ENCODE peak calls at places on chromosomes 6 and 20, in nine cellular contexts. J is tibial nerve; O is activated naive CD4-positive, alpha-beta T cell; D is A549; A is NCI-H1105; G is foreskin keratinocyte; C is heart right ventricle; I is NCI-H1092; X is D341Med. R is an unnamed sample.

GRCh38 chr6:157991067-157991432 is 9.4 kb downstream of the SYNJ2 start:
- DNase-seq in J (no peak), O (no peak), D (no peak), A (no peak), G (no peak), C (no peak), I (no peak), X (no peak), R (no peak)

GRCh38 chr6:3515669-3516068 is 58.8 kb upstream of the SLC22A23 start:
- DNase-seq in J (no peak), O (no peak), D (no peak), A (no peak), G (no peak), C (no peak), I (no peak), X (no peak), R (no peak)

GRCh38 chr6:119025793-119026192 is 52.7 kb downstream of the FAM184A start:
- DNase-seq in J (no peak), O (no peak), D (no peak), A (no peak), G (no peak), C (no peak), I (no peak), X (no peak), R (no peak)

GRCh38 chr6:140153703-140154102 is 779.3 kb upstream of the CITED2 start:
- DNase-seq in J (no peak), O (no peak), D (no peak), A (no peak), G (no peak), C (no peak), I (no peak), X (no peak), R (peak; percentile 5)

GRCh38 chr6:26211963-26212362 is 124.7 kb downstream of the HFE start:
- DNase-seq in J (no peak), O (no peak), D (no peak), A (no peak), G (no peak), C (no peak), I (no peak), X (no peak), R (no peak)

GRCh38 chr6:13262302-13263006 is 65.9 kb downstream of the TBC1D7 start:
- DNase-seq in J (no peak), O (no peak), D (no peak), A (no peak), G (no peak), C (no peak), I (no peak), X (no peak), R (no peak)

GRCh38 chr20:44153636-44154043 is 33.3 kb downstream of the JPH2 start:
- DNase-seq in J (no peak), O (no peak), D (no peak), A (no peak), G (peak; percentile 40), C (no peak), I (no peak), X (no peak), R (peak; percentile 33)

GRCh38 chr20:6140947-6141346 is 18.1 kb upstream of the FERMT1 start:
- DNase-seq in J (no peak), O (no peak), D (no peak), A (no peak), G (no peak), C (no peak), I (no peak), X (peak; percentile 49), R (no peak)

GRCh38 chr6:56292505-56293181 is 45.3 kb upstream of the COL21A1 start:
- DNase-seq in J (no peak), O (no peak), D (peak; percentile 39), A (peak; percentile 49), G (peak; percentile 19), C (no peak), I (peak; percentile 36), X (peak; percentile 64), R (peak; percentile 53)

GRCh38 chr20:25481918-25482253 is 74.4 kb downstream of the GINS1 start:
- DNase-seq in J (no peak), O (no peak), D (no peak), A (no peak), G (no peak), C (no peak), I (no peak), X (no peak), R (no peak)

GRCh38 chr20:2751347-2751867 is 49.0 kb downstream of the CPXM1 start:
- DNase-seq in J (no peak), O (no peak), D (no peak), A (no peak), G (no peak), C (no peak), I (no peak), X (no peak), R (no peak)

GRCh38 chr20:32116079-32116521 is 6.6 kb downstream of the TM9SF4 start:
- DNase-seq in J (no peak), O (no peak), D (no peak), A (no peak), G (no peak), C (no peak), I (no peak), X (no peak), R (no peak)

GRCh38 chr20:50913976-50914375 is 17.3 kb downstream of the ADNP start:
- DNase-seq in J (no peak), O (no peak), D (no peak), A (no peak), G (peak; percentile 41), C (no peak), I (no peak), X (no peak), R (peak; percentile 43)

GRCh38 chr20:50601511-50602431 is 89.6 kb downstream of the RIPOR3 start:
- DNase-seq in J (no peak), O (no peak), D (no peak), A (no peak), G (no peak), C (no peak), I (no peak), X (no peak), R (no peak)

GRCh38 chr6:117381749-117382148 is 44.0 kb downstream of the ROS1 start:
- DNase-seq in J (no peak), O (no peak), D (no peak), A (no peak), G (no peak), C (no peak), I (no peak), X (no peak), R (no peak)

GRCh38 chr6:14384175-14384949 is 266.8 kb downstream of the CD83 start:
- DNase-seq in J (no peak), O (no peak), D (no peak), A (peak; percentile 93), G (no peak), C (no peak), I (no peak), X (no peak), R (no peak)

GRCh38 chr6:25007269-25007699 is 71.5 kb upstream of the RIPOR2 start:
- DNase-seq in J (no peak), O (no peak), D (no peak), A (no peak), G (no peak), C (no peak), I (no peak), X (no peak), R (no peak)